ENCODE peak calls at places on chromosomes 2 and 18, in nine cellular contexts. One of them, this sample, is unnamed. For H3K4me1 and H3K36me3, the result is how much of the 10 kb centered on the place peaks cover.

GRCh38 chr18:49584431-49584830 is 22.6 kb downstream of the LIPG start:
- DNase-seq in right lobe of liver: no peak
- DNase-seq in sigmoid colon: no peak
- DNase-seq in IMR-90: no peak
- DNase-seq in vagina: no peak
- DNase-seq in breast epithelium: no peak
- DNase-seq in Peyer's patch: no peak
- DNase-seq in uterus: no peak
- DNase-seq in body of pancreas: no peak
- DNase-seq in this sample: no peak

GRCh38 chr2:186641132-186641806 is 51.4 kb downstream of the ITGAV start:
- DNase-seq in Peyer's patch: no peak
- DNase-seq in body of pancreas: no peak
- DNase-seq in vagina: no peak
- DNase-seq in IMR-90: no peak
- DNase-seq in sigmoid colon: no peak
- DNase-seq in right lobe of liver: no peak
- DNase-seq in uterus: no peak
- DNase-seq in breast epithelium: no peak
- DNase-seq in this sample: no peak

GRCh38 chr2:25197336-25198208 is 29.2 kb upstream of the POMC start:
- DNase-seq in breast epithelium: peak
- DNase-seq in sigmoid colon: no peak
- DNase-seq in right lobe of liver: no peak
- DNase-seq in IMR-90: peak
- DNase-seq in body of pancreas: no peak
- DNase-seq in Peyer's patch: no peak
- DNase-seq in vagina: no peak
- DNase-seq in uterus: no peak
- DNase-seq in this sample: no peak

GRCh38 chr2:33216508-33217182 is 259.8 kb upstream of the RASGRP3 start:
- DNase-seq in IMR-90: peak
- DNase-seq in right lobe of liver: peak
- DNase-seq in sigmoid colon: peak
- DNase-seq in breast epithelium: no peak
- DNase-seq in vagina: no peak
- DNase-seq in Peyer's patch: no peak
- DNase-seq in uterus: peak
- DNase-seq in body of pancreas: peak
- DNase-seq in this sample: peak

GRCh38 chr2:138922973-138923563 is 142.9 kb upstream of the NXPH2 start:
- DNase-seq in IMR-90: no peak
- DNase-seq in body of pancreas: no peak
- DNase-seq in vagina: no peak
- DNase-seq in uterus: no peak
- DNase-seq in sigmoid colon: no peak
- DNase-seq in right lobe of liver: no peak
- DNase-seq in breast epithelium: no peak
- DNase-seq in Peyer's patch: no peak
- DNase-seq in this sample: no peak

GRCh38 chr2:53473236-53473635 is 294.4 kb upstream of the CHAC2 start:
- DNase-seq in IMR-90: no peak
- DNase-seq in vagina: no peak
- DNase-seq in right lobe of liver: no peak
- DNase-seq in Peyer's patch: no peak
- DNase-seq in body of pancreas: peak
- DNase-seq in breast epithelium: no peak
- DNase-seq in uterus: no peak
- DNase-seq in sigmoid colon: no peak
- DNase-seq in this sample: no peak

GRCh38 chr2:157480182-157480961 is 36.5 kb upstream of the CYTIP start:
- DNase-seq in breast epithelium: no peak
- DNase-seq in Peyer's patch: peak
- DNase-seq in uterus: no peak
- DNase-seq in vagina: no peak
- DNase-seq in IMR-90: peak
- DNase-seq in body of pancreas: peak
- DNase-seq in sigmoid colon: no peak
- DNase-seq in right lobe of liver: peak
- DNase-seq in this sample: peak

GRCh38 chr2:168699834-168700417 is 102.5 kb upstream of the NOSTRIN start:
- DNase-seq in sigmoid colon: peak
- DNase-seq in vagina: no peak
- DNase-seq in body of pancreas: peak
- DNase-seq in uterus: peak
- DNase-seq in IMR-90: peak
- DNase-seq in Peyer's patch: peak
- DNase-seq in breast epithelium: peak
- DNase-seq in right lobe of liver: peak
- DNase-seq in this sample: peak

GRCh38 chr2:31335921-31336570 is 78.5 kb downstream of the XDH start:
- DNase-seq in sigmoid colon: no peak
- DNase-seq in Peyer's patch: no peak
- DNase-seq in right lobe of liver: no peak
- DNase-seq in body of pancreas: no peak
- DNase-seq in IMR-90: peak
- DNase-seq in breast epithelium: peak
- DNase-seq in uterus: no peak
- DNase-seq in vagina: peak
- DNase-seq in this sample: no peak

GRCh38 chr2:3612639-3613523 is 18.0 kb downstream of the COLEC11 start:
- DNase-seq in IMR-90: no peak
- DNase-seq in Peyer's patch: peak
- DNase-seq in uterus: no peak
- DNase-seq in sigmoid colon: peak
- DNase-seq in breast epithelium: no peak
- DNase-seq in right lobe of liver: no peak
- DNase-seq in vagina: peak
- DNase-seq in body of pancreas: no peak
- DNase-seq in this sample: no peak

GRCh38 chr2:38174646-38175096 is 98.7 kb upstream of the CYP1B1 start:
- DNase-seq in uterus: peak
- DNase-seq in sigmoid colon: no peak
- DNase-seq in right lobe of liver: no peak
- DNase-seq in IMR-90: peak
- DNase-seq in vagina: no peak
- DNase-seq in breast epithelium: peak
- DNase-seq in body of pancreas: peak
- DNase-seq in Peyer's patch: no peak
- DNase-seq in this sample: no peak

DNA sequence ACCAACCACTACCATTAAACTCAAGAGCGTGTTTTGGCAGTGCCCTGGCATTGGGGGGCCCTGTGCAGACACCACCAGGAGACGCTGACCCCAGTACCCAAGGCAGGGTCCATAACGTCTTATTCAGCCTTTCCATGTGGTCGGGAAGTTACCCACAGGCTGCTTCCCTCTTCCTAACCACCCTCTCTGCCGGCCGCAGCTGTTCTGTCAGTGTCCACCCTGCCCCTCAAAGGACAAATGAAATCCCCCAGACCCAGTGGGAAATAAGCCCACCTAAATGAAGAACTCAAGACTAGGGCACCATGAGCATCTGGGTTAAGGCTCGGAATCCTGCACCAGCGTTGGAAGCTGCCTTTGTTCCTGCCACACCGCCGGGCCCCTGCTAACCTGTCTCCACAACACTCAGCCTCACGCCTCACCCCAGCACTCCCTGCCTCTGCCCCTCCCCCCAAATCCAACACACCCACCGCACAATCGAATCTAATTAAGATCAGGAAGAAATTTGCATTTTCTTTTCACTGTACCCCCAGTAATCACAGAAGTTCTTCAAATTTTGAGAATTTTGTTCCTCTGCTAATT is 21.7 kb downstream of the BCL11A start:
- DNase-seq in sigmoid colon: peak
- DNase-seq in vagina: no peak
- DNase-seq in body of pancreas: peak
- DNase-seq in right lobe of liver: no peak
- DNase-seq in IMR-90: no peak
- DNase-seq in Peyer's patch: no peak
- DNase-seq in breast epithelium: no peak
- DNase-seq in uterus: no peak
- DNase-seq in this sample: no peak
- TF ChIP-seq POLR2A in sigmoid colon: no peak
- TF ChIP-seq POLR2A in vagina: no peak
- TF ChIP-seq POLR2A in body of pancreas: no peak
- TF ChIP-seq POLR2A in right lobe of liver: no peak
- TF ChIP-seq POLR2A in IMR-90: no peak
- TF ChIP-seq POLR2A in Peyer's patch: no peak
- TF ChIP-seq POLR2A in breast epithelium: no peak
- TF ChIP-seq POLR2A in uterus: no peak
- TF ChIP-seq POLR2A in this sample: no peak

GRCh38 chr2:127081826-127082633 is 24.9 kb downstream of the BIN1 start:
- DNase-seq in Peyer's patch: no peak
- DNase-seq in vagina: no peak
- DNase-seq in breast epithelium: no peak
- DNase-seq in body of pancreas: no peak
- DNase-seq in right lobe of liver: no peak
- DNase-seq in sigmoid colon: no peak
- DNase-seq in uterus: peak
- DNase-seq in IMR-90: peak
- DNase-seq in this sample: no peak

GRCh38 chr2:127078691-127079270 is 28.2 kb downstream of the BIN1 start:
- DNase-seq in breast epithelium: no peak
- DNase-seq in vagina: no peak
- DNase-seq in body of pancreas: no peak
- DNase-seq in right lobe of liver: no peak
- DNase-seq in sigmoid colon: no peak
- DNase-seq in Peyer's patch: no peak
- DNase-seq in IMR-90: no peak
- DNase-seq in uterus: no peak
- DNase-seq in this sample: no peak

GRCh38 chr2:127079358-127079920 is 27.5 kb downstream of the BIN1 start:
- DNase-seq in uterus: no peak
- DNase-seq in sigmoid colon: no peak
- DNase-seq in right lobe of liver: no peak
- DNase-seq in Peyer's patch: no peak
- DNase-seq in body of pancreas: no peak
- DNase-seq in vagina: no peak
- DNase-seq in breast epithelium: no peak
- DNase-seq in IMR-90: no peak
- DNase-seq in this sample: no peak

GRCh38 chr2:127080941-127081769 is 25.8 kb downstream of the BIN1 start:
- DNase-seq in sigmoid colon: no peak
- DNase-seq in vagina: no peak
- DNase-seq in uterus: peak
- DNase-seq in Peyer's patch: peak
- DNase-seq in IMR-90: no peak
- DNase-seq in breast epithelium: no peak
- DNase-seq in right lobe of liver: peak
- DNase-seq in body of pancreas: no peak
- DNase-seq in this sample: no peak

GRCh38 chr2:127080226-127080940 is 26.6 kb downstream of the BIN1 start:
- DNase-seq in uterus: no peak
- DNase-seq in vagina: no peak
- DNase-seq in IMR-90: no peak
- DNase-seq in breast epithelium: no peak
- DNase-seq in right lobe of liver: no peak
- DNase-seq in body of pancreas: no peak
- DNase-seq in sigmoid colon: no peak
- DNase-seq in Peyer's patch: peak
- DNase-seq in this sample: no peak
- H3K4me1 ChIP-seq in uterus: under half
- H3K4me1 ChIP-seq in vagina: half or more
- H3K4me1 ChIP-seq in IMR-90: under half
- H3K4me1 ChIP-seq in breast epithelium: under half
- H3K4me1 ChIP-seq in right lobe of liver: under half
- H3K4me1 ChIP-seq in body of pancreas: under half
- H3K4me1 ChIP-seq in sigmoid colon: under half
- H3K4me1 ChIP-seq in Peyer's patch: under half
- H3K4me1 ChIP-seq in this sample: under half

GRCh38 chr2:239130786-239131325 is 270.0 kb downstream of the HDAC4 start:
- DNase-seq in breast epithelium: no peak
- DNase-seq in IMR-90: no peak
- DNase-seq in sigmoid colon: no peak
- DNase-seq in Peyer's patch: no peak
- DNase-seq in body of pancreas: no peak
- DNase-seq in uterus: no peak
- DNase-seq in vagina: no peak
- DNase-seq in right lobe of liver: no peak
- DNase-seq in this sample: no peak
- H3K36me3 ChIP-seq in breast epithelium: under half
- H3K36me3 ChIP-seq in IMR-90: half or more
- H3K36me3 ChIP-seq in sigmoid colon: half or more
- H3K36me3 ChIP-seq in Peyer's patch: half or more
- H3K36me3 ChIP-seq in body of pancreas: under half
- H3K36me3 ChIP-seq in uterus: under half
- H3K36me3 ChIP-seq in vagina: half or more
- H3K36me3 ChIP-seq in right lobe of liver: under half
- H3K36me3 ChIP-seq in this sample: half or more

GRCh38 chr18:490024-490366 is 10.5 kb downstream of the COLEC12 start:
- DNase-seq in body of pancreas: no peak
- DNase-seq in uterus: no peak
- DNase-seq in IMR-90: no peak
- DNase-seq in right lobe of liver: no peak
- DNase-seq in sigmoid colon: no peak
- DNase-seq in vagina: no peak
- DNase-seq in breast epithelium: no peak
- DNase-seq in Peyer's patch: no peak
- DNase-seq in this sample: no peak
- TF ChIP-seq POLR2A in body of pancreas: no peak
- TF ChIP-seq POLR2A in uterus: no peak
- TF ChIP-seq POLR2A in IMR-90: no peak
- TF ChIP-seq POLR2A in right lobe of liver: no peak
- TF ChIP-seq POLR2A in sigmoid colon: no peak
- TF ChIP-seq POLR2A in vagina: no peak
- TF ChIP-seq POLR2A in breast epithelium: no peak
- TF ChIP-seq POLR2A in Peyer's patch: no peak
- TF ChIP-seq POLR2A in this sample: no peak

DNA sequence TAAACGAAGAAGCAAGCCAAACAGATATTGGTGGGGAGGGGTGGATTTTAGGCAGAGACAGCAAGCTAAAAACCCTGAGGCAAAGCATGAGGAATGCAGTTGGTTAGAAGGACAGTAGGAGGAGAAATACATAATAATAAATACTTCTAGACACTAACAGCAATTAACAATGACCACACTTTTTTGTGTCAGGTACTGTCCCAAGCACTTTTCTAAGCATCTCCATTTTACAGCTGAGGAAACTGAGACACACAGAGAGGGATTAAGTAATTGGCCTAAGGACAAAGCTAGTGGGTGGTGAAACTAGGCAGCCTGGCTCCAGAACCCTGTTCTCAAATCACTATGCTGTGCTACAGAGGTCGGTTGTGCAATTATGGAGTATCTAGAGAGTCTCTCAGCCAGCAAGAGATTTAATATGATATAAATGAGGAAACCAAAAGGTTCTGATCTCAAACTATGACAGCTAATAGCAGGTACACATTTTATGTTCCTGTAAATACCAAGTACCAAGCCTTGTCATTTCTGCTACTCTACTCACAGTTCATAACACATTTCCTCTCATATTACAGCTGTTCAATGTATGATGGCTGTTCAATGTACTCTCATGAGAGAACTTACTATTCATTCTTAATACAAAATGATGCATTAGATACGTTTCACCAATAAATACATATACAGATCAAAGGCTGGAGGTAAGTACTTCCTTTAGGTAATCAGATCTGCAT is 5.3 kb downstream of the MAP4K3 start:
- DNase-seq in Peyer's patch: no peak
- DNase-seq in breast epithelium: no peak
- DNase-seq in IMR-90: peak
- DNase-seq in sigmoid colon: no peak
- DNase-seq in uterus: peak
- DNase-seq in body of pancreas: no peak
- DNase-seq in right lobe of liver: no peak
- DNase-seq in vagina: no peak
- DNase-seq in this sample: no peak
- H3K4me1 ChIP-seq in Peyer's patch: under half
- H3K4me1 ChIP-seq in breast epithelium: under half
- H3K4me1 ChIP-seq in IMR-90: under half
- H3K4me1 ChIP-seq in sigmoid colon: half or more
- H3K4me1 ChIP-seq in uterus: under half
- H3K4me1 ChIP-seq in body of pancreas: half or more
- H3K4me1 ChIP-seq in right lobe of liver: under half
- H3K4me1 ChIP-seq in vagina: half or more
- H3K4me1 ChIP-seq in this sample: under half

This sample was measured in heart left ventricle.